ENCODE peak calls at places on chromosomes 11 and 22, in five cellular contexts. D, Q, O, A and X are unnamed samples.

GRCh38 chr11:78210000-78210608 is 21.4 kb downstream of the USP35 start:
- DNase-seq in Q (no peak), A (no peak), D (no peak), O (no peak), X (no peak)

GRCh38 chr11:128965485-128965884 is 22.8 kb upstream of the TP53AIP1 start:
- DNase-seq in D (peak), O (no peak), A (no peak), Q (no peak), X (peak)

GRCh38 chr11:33942954-33943353 is 51.1 kb upstream of the LMO2 start:
- DNase-seq in D (peak), O (peak), Q (peak), A (no peak), X (peak)

GRCh38 chr11:15139958-15140659 is 25.4 kb downstream of the INSC start:
- DNase-seq in D (no peak), Q (no peak), A (no peak), O (no peak), X (no peak)

GRCh38 chr11:122108192-122108799 is 7.7 kb downstream of the BLID start:
- DNase-seq in O (peak), A (no peak), Q (peak), D (peak), X (peak)

GRCh38 chr11:47980907-47981621 is 705 bp downstream of the PTPRJ start:
- DNase-seq in O (no peak), D (peak), A (peak), Q (peak), X (peak)

GRCh38 chr22:32700186-32700882 is 101.2 kb upstream of the TIMP3 start:
- DNase-seq in Q (no peak), D (no peak), A (no peak), O (peak), X (no peak)

GRCh38 chr11:70073881-70074371 is 4.2 kb upstream of the ANO1 start:
- DNase-seq in A (no peak), Q (no peak), D (peak), O (peak), X (no peak)

GRCh38 chr11:11519184-11519583 is 102.6 kb downstream of the GALNT18 start:
- DNase-seq in Q (no peak), O (no peak), A (no peak), D (no peak), X (no peak)

GRCh38 chr11:123607781-123608180 is 46.6 kb downstream of the SCN3B start:
- DNase-seq in A (no peak), Q (no peak), O (no peak), D (no peak), X (no peak)

GRCh38 chr11:16876840-16877239 is 137.4 kb downstream of the PLEKHA7 start:
- DNase-seq in A (no peak), O (no peak), D (no peak), Q (no peak), X (no peak)

GRCh38 chr22:18152519-18152918 is 2.5 kb downstream of the USP18 start:
- DNase-seq in A (no peak), O (no peak), Q (no peak), D (peak), X (no peak)

GRCh38 chr22:19482297-19482696 is 2.6 kb downstream of the CDC45 start:
- DNase-seq in D (no peak), A (no peak), O (no peak), Q (no peak), X (no peak)

GRCh38 chr11:119359365-119360229 is 13.1 kb upstream of the MFRP start:
- DNase-seq in Q (no peak), A (no peak), O (no peak), D (no peak), X (no peak)

GRCh38 chr11:70155386-70155785 is 47.7 kb upstream of the FADD start:
- DNase-seq in Q (no peak), D (no peak), A (no peak), O (no peak), X (no peak)

GRCh38 chr22:27596133-27596905 is 205.2 kb downstream of the MN1 start:
- DNase-seq in A (no peak), D (no peak), Q (no peak), O (no peak), X (no peak)

GRCh38 chr11:64524534-64525042 is 66.4 kb upstream of the SLC22A12 start:
- DNase-seq in D (no peak), O (no peak), Q (no peak), A (no peak), X (no peak)

GRCh38 chr11:64287676-64288352 is 2.2 kb downstream of the GPR137 start:
- DNase-seq in O (no peak), A (no peak), Q (no peak), D (no peak), X (no peak)

GRCh38 chr11:8477151-8477550 is 116.9 kb downstream of the STK33 start:
- DNase-seq in A (no peak), D (no peak), O (no peak), Q (no peak), X (no peak)

GRCh38 chr11:59600234-59600633 is 15.3 kb downstream of the OSBP start:
- DNase-seq in O (no peak), Q (no peak), D (no peak), A (no peak), X (no peak)

GRCh38 chr22:50048066-50048765 is 9.9 kb downstream of the TTLL8 start:
- DNase-seq in D (no peak), A (no peak), Q (no peak), O (no peak), X (no peak)

GRCh38 chr22:46070722-46071450 is 79.4 kb upstream of the PPARA start:
- DNase-seq in O (no peak), D (peak), Q (peak), A (no peak), X (peak)

GRCh38 chr11:12287009-12287373 is 90.4 kb upstream of the PARVA start:
- DNase-seq in D (no peak), Q (peak), O (peak), A (no peak), X (peak)

GRCh38 chr11:64865286-64866172 is 12.9 kb downstream of the EHD1 start:
- DNase-seq in D (peak), A (no peak), O (peak), Q (no peak), X (peak)

GRCh38 chr11:61266602-61267001 is 25.6 kb downstream of the PGA5 start:
- DNase-seq in D (no peak), A (no peak), O (peak), Q (no peak), X (peak)

GRCh38 chr22:44094751-44095302 is 70.7 kb downstream of the PARVB start:
- DNase-seq in D (no peak), O (no peak), A (no peak), Q (no peak), X (no peak)

DNA sequence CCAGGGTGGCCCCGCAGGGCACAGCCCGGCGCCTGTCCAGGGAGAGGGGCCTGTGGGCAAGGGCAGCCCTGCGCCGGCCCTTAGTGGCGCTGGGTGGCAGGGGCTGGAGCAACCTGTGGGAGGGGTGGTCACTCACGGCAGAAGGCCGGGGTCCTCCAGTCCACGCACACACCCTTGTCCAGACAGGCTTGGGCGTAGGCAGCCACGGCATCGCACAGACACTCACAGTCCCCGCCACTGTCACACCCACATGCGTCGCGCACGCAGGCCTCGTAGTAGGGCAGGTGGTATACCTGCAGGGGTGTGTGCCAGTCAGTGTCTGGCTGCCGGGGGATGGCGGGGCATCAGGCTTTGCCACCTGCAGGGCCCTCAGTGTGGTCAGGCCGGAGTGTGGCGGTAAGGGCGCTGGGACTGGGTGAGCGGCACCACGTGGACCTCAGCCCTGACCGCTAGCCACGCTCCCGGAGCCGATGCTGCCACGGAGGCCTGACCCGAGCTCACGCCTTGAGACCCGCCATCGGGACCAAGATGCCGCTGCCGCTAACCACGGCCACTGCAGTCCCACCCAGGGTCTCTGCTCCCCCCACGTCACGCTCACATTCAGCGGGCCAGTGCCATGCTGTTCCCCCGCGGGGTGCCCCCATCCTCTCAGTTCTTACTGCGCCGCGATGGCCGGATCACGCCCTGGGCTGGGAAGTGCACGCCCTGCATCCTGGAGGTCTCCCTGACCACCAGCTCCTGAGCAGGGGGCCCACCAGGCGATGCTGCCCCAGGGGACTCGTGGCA is 12.5 kb downstream of the MUC6 start:
- DNase-seq in D (no peak), O (no peak), Q (no peak), A (no peak), X (no peak)
- TF ChIP-seq CTCF in D (no peak), O (no peak), Q (no peak), A (no peak), X (no peak)

GRCh38 chr11:66131937-66132632 is 62.0 kb downstream of the PACS1 start:
- DNase-seq in D (no peak), Q (no peak), O (no peak), A (no peak), X (no peak)
- TF ChIP-seq CTCF in D (no peak), Q (no peak), O (no peak), A (no peak), X (no peak)

GRCh38 chr11:5449432-5449831 is 309 bp downstream of the OR51I2 start:
- DNase-seq in A (no peak), Q (no peak), O (no peak), D (no peak), X (no peak)

GRCh38 chr11:5449023-5449422 is at the start of gene OR51I2:
- DNase-seq in Q (no peak), O (no peak), D (no peak), A (no peak), X (no peak)

GRCh38 chr11:5452712-5453111 is 3.6 kb downstream of the OR51I2 start:
- DNase-seq in O (no peak), Q (no peak), A (no peak), D (no peak), X (no peak)
- TF ChIP-seq CTCF in O (no peak), Q (no peak), A (peak), D (no peak), X (no peak)

DNA sequence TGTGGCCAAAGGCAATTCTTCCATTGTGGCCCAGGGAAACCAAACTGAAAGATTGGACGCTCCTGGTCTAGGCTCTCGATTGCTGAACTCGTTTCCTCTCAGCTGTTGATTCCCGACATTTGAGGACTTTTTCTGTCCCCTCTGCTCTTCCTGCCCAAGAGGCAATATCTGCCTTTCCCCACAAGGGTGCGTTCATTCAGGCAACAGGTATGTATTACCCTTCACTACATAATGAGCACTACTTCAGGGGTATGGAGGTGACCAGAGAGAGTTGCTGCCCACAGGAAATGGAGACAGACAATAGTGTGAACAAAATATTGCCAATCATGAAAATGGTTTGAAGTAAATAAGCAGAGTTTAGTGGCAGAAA is 8.2 kb downstream of the PTH start:
- DNase-seq in O (peak), A (no peak), Q (no peak), D (peak), X (peak)
- TF ChIP-seq CTCF in O (peak), A (peak), Q (peak), D (peak), X (peak)

DNA sequence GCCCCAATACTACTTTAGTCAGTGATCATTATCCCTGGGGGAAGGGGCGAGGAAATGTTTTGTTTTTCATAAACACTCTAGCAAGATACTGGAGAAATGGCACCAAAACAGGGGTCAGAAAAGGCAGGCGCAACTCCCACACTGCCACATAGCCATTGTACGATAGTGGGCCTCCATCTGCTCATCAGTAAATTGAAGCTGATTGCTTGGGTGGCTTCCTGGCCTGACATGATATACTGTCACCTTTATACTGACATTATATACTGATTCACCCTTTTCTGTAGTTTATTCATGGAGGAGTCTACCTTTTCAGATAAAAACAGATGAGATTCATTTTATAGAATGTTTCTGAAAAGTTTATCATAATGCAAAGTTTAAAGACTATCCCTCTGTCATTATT is 51.6 kb upstream of the CCDC34 start:
- DNase-seq in A (no peak), Q (no peak), D (no peak), O (no peak), X (no peak)
- TF ChIP-seq CTCF in A (no peak), Q (no peak), D (no peak), O (no peak), X (no peak)

DNA sequence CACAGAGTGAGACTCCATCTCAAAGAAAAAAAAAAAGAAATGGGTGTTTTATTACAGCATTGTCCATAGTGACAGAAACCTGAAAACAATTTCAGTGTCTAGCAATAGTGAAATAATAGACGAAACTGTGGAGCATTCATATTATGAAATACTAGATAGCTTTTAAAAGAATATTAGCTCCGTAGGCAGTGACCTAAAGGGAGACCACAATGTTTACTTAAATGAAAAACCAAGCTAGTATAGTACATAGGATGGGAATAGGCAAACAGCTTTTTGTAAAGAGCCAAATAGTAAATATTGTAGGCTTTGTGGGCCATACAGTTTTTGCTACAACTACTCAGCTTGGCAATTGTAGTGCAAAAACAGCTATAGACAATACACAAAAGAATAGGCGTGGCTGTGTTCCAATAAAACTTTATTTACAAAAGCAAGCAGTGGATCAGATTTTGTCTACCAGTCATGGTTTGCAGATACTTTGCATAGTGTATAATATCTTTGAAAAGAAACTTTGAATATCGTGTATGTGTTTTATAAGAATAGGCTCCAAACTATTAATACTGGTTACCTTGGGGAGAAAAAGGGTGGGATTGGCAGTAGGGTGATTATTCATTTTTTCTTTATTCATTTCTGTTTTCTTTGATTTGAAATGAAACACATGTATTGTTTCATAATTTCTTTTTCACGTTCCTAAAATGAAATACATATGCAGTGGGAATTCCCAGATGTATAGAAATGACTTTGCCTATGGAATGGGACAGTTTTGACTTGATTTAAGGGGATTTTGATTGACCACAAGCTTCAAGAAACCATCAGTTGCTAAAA is 50.7 kb downstream of the PRR5L start:
- DNase-seq in A (no peak), D (no peak), O (no peak), Q (no peak), X (no peak)
- TF ChIP-seq CTCF in A (no peak), D (no peak), O (no peak), Q (no peak), X (no peak)

DNA sequence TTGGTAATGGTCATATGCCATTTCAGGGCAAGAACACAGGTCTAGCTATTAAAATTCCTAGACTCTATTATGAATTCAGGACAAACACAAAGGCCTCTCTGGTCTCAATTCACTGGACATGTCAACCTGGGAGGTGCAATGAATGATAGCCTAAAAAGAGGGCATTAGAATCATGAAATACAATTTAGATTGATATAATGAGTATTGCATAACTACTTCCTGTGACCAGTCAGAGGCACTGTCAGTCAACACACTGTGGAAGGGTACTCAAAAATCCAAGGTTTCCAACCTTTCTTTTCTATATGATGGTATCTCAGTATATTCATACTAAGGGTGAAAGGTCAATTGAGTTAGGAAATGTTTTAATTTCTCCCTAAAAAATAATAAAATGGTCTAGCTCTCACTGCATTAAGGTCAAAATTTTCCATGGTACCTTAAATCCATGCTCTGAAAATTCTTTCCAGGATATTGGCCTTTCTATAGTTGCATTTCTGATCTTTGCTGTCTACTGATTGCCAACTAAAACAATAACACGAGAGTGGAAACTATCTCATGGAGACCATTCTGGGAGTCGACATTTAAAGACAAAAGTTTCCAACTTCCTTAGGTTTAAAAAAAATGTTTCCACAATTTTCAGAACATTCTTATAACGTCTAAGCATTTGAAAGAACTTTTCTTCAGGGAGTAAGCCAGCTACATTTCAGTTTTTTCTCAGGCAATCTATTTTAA is 81.7 kb upstream of the APOA1 start:
- DNase-seq in D (no peak), Q (no peak), A (no peak), O (no peak), X (no peak)
- TF ChIP-seq CTCF in D (no peak), Q (no peak), A (no peak), O (no peak), X (no peak)

GRCh38 chr22:22171357-22172218 is 73.0 kb upstream of the VPREB1 start:
- DNase-seq in D (no peak), O (peak), A (no peak), Q (no peak), X (peak)
- TF ChIP-seq CTCF in D (peak), O (peak), A (peak), Q (no peak), X (peak)

DNA sequence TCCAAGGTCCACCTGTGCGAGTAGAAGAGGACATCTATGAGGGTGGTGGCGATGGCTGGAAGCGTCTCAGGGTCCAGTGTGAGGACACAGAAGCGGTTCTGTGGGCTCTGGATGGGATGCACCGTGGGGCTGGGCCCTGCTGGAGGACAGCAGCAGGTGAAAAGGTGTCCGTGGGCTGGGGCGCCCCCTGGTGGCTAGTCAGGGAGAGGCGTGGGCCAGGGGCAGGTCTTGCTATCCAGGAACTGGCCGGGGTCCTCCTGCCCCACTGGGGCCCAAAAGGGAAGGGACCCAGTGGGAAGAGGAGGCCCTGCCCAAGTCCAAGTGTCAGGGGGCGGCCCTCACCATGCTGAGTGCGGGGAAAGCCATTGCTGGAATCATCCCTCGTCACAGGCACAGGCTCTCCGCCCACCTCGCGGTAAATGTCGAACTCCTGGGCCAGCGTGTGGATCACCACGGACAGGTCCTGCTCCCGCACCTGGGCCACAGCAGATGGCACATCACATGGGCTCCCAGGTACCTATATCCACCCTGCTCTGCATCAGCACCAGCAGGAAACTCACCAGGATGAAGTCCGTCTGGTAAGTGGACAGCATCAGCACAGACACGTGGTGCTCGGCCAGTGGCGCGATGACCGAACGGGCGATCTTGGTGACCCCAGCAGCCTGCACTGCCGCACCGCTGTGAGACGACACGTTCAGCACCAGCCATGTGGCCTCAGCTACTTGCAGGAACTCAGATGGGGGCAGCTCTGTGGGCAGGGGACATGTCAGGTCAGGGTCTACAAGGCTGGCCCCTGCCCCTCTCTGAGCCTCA is 2.3 kb downstream of the CASTOR1 start:
- DNase-seq in Q (peak), O (peak), A (peak), D (peak), X (peak)
- TF ChIP-seq CTCF in Q (peak), O (peak), A (peak), D (peak), X (peak)

DNA sequence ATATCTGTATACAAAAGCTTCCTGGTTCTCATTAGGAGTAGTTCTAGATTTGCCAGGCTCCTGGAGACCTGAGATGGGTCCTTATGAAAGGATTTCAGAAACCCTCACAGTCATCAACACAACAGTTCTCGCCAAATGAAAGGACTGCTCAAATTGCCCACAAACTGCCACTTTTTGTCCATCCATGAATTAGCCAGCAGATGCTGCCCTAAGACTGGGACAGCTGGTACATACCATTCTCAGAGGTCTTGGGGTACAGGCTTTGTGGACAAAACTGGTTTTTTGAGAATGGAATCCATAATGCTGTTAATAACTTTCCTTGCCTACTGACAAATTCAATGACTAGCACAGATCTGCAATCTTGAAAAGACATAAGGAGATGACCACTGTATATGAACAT is 23.4 kb upstream of the BDNF start:
- DNase-seq in O (no peak), A (no peak), D (no peak), Q (no peak), X (peak)
- TF ChIP-seq CTCF in O (no peak), A (no peak), D (no peak), Q (no peak), X (peak)